ENCODE peak calls at places on chromosome 18, in seven cellular contexts. One of them, this sample, is unnamed.

GRCh38 chr18:74512321-74513053 is 16.3 kb downstream of the CNDP2 start:
- DNase-seq in NCI-H446: no peak
- DNase-seq in Calu3: no peak
- DNase-seq in NCI-H146: no peak
- DNase-seq in kidney glomerular epithelial cell: no peak
- DNase-seq in GM13977: no peak
- DNase-seq in activated CD4-positive, alpha-beta T cell treated with anti-CD3 and anti-CD28 coated beads, Interleukin-2, amount 50 U/mL, for 4 hours: no peak
- DNase-seq in this sample: no peak

GRCh38 chr18:49901862-49902340 is 88.6 kb upstream of the ACAA2 start:
- DNase-seq in NCI-H446: no peak
- DNase-seq in Calu3: no peak
- DNase-seq in NCI-H146: no peak
- DNase-seq in kidney glomerular epithelial cell: no peak
- DNase-seq in GM13977: no peak
- DNase-seq in activated CD4-positive, alpha-beta T cell treated with anti-CD3 and anti-CD28 coated beads, Interleukin-2, amount 50 U/mL, for 4 hours: no peak
- DNase-seq in this sample: no peak

GRCh38 chr18:3219621-3220335 is at the start of gene MYOM1:
- DNase-seq in NCI-H446: no peak
- DNase-seq in Calu3: no peak
- DNase-seq in NCI-H146: no peak
- DNase-seq in kidney glomerular epithelial cell: no peak
- DNase-seq in GM13977: no peak
- DNase-seq in activated CD4-positive, alpha-beta T cell treated with anti-CD3 and anti-CD28 coated beads, Interleukin-2, amount 50 U/mL, for 4 hours: no peak
- DNase-seq in this sample: no peak

GRCh38 chr18:26650310-26651285 is 102.2 kb upstream of the KCTD1 start:
- DNase-seq in NCI-H446: no peak
- DNase-seq in Calu3: no peak
- DNase-seq in NCI-H146: no peak
- DNase-seq in kidney glomerular epithelial cell: no peak
- DNase-seq in GM13977: no peak
- DNase-seq in activated CD4-positive, alpha-beta T cell treated with anti-CD3 and anti-CD28 coated beads, Interleukin-2, amount 50 U/mL, for 4 hours: no peak
- DNase-seq in this sample: no peak

GRCh38 chr18:45517181-45517741 is 98.0 kb upstream of the SLC14A2 start:
- DNase-seq in NCI-H446: no peak
- DNase-seq in Calu3: no peak
- DNase-seq in NCI-H146: no peak
- DNase-seq in kidney glomerular epithelial cell: no peak
- DNase-seq in GM13977: no peak
- DNase-seq in activated CD4-positive, alpha-beta T cell treated with anti-CD3 and anti-CD28 coated beads, Interleukin-2, amount 50 U/mL, for 4 hours: no peak
- DNase-seq in this sample: peak

GRCh38 chr18:79857082-79857661 is 59.4 kb downstream of the KCNG2 start:
- DNase-seq in NCI-H446: peak
- DNase-seq in Calu3: no peak
- DNase-seq in NCI-H146: peak
- DNase-seq in kidney glomerular epithelial cell: no peak
- DNase-seq in GM13977: no peak
- DNase-seq in activated CD4-positive, alpha-beta T cell treated with anti-CD3 and anti-CD28 coated beads, Interleukin-2, amount 50 U/mL, for 4 hours: no peak
- DNase-seq in this sample: peak

GRCh38 chr18:60090170-60090569 is 190.4 kb downstream of the PMAIP1 start:
- DNase-seq in NCI-H446: no peak
- DNase-seq in Calu3: no peak
- DNase-seq in NCI-H146: peak
- DNase-seq in kidney glomerular epithelial cell: peak
- DNase-seq in GM13977: no peak
- DNase-seq in activated CD4-positive, alpha-beta T cell treated with anti-CD3 and anti-CD28 coated beads, Interleukin-2, amount 50 U/mL, for 4 hours: no peak
- DNase-seq in this sample: no peak

GRCh38 chr18:8107426-8107825 is 501.8 kb upstream of the RAB12 start:
- DNase-seq in NCI-H446: no peak
- DNase-seq in Calu3: no peak
- DNase-seq in NCI-H146: no peak
- DNase-seq in kidney glomerular epithelial cell: peak
- DNase-seq in GM13977: no peak
- DNase-seq in activated CD4-positive, alpha-beta T cell treated with anti-CD3 and anti-CD28 coated beads, Interleukin-2, amount 50 U/mL, for 4 hours: no peak
- DNase-seq in this sample: no peak

GRCh38 chr18:7784171-7784570 is 217.1 kb downstream of the PTPRM start:
- DNase-seq in NCI-H446: no peak
- DNase-seq in Calu3: no peak
- DNase-seq in NCI-H146: peak
- DNase-seq in kidney glomerular epithelial cell: no peak
- DNase-seq in GM13977: no peak
- DNase-seq in activated CD4-positive, alpha-beta T cell treated with anti-CD3 and anti-CD28 coated beads, Interleukin-2, amount 50 U/mL, for 4 hours: no peak
- DNase-seq in this sample: no peak

GRCh38 chr18:23982154-23983071 is 32.1 kb upstream of the TTC39C start:
- DNase-seq in NCI-H446: no peak
- DNase-seq in Calu3: peak
- DNase-seq in NCI-H146: peak
- DNase-seq in kidney glomerular epithelial cell: no peak
- DNase-seq in GM13977: no peak
- DNase-seq in activated CD4-positive, alpha-beta T cell treated with anti-CD3 and anti-CD28 coated beads, Interleukin-2, amount 50 U/mL, for 4 hours: no peak
- DNase-seq in this sample: peak

GRCh38 chr18:40371673-40372072 is 1583.4 kb upstream of the PIK3C3 start:
- DNase-seq in NCI-H446: no peak
- DNase-seq in Calu3: no peak
- DNase-seq in NCI-H146: no peak
- DNase-seq in kidney glomerular epithelial cell: peak
- DNase-seq in GM13977: no peak
- DNase-seq in activated CD4-positive, alpha-beta T cell treated with anti-CD3 and anti-CD28 coated beads, Interleukin-2, amount 50 U/mL, for 4 hours: no peak
- DNase-seq in this sample: no peak

GRCh38 chr18:76369791-76370555 is 125.1 kb downstream of the ZNF516 start:
- DNase-seq in NCI-H446: no peak
- DNase-seq in Calu3: no peak
- DNase-seq in NCI-H146: no peak
- DNase-seq in kidney glomerular epithelial cell: no peak
- DNase-seq in GM13977: no peak
- DNase-seq in activated CD4-positive, alpha-beta T cell treated with anti-CD3 and anti-CD28 coated beads, Interleukin-2, amount 50 U/mL, for 4 hours: no peak
- DNase-seq in this sample: no peak

GRCh38 chr18:42078711-42079110 is 123.7 kb downstream of the PIK3C3 start:
- DNase-seq in NCI-H446: no peak
- DNase-seq in Calu3: no peak
- DNase-seq in NCI-H146: no peak
- DNase-seq in kidney glomerular epithelial cell: no peak
- DNase-seq in GM13977: no peak
- DNase-seq in activated CD4-positive, alpha-beta T cell treated with anti-CD3 and anti-CD28 coated beads, Interleukin-2, amount 50 U/mL, for 4 hours: no peak
- DNase-seq in this sample: no peak

GRCh38 chr18:2653467-2653866 is 2.1 kb upstream of the SMCHD1 start:
- DNase-seq in NCI-H446: no peak
- DNase-seq in Calu3: no peak
- DNase-seq in NCI-H146: peak
- DNase-seq in kidney glomerular epithelial cell: no peak
- DNase-seq in GM13977: no peak
- DNase-seq in activated CD4-positive, alpha-beta T cell treated with anti-CD3 and anti-CD28 coated beads, Interleukin-2, amount 50 U/mL, for 4 hours: no peak
- DNase-seq in this sample: no peak

GRCh38 chr18:5628512-5629255 is 84.9 kb upstream of the EPB41L3 start:
- DNase-seq in NCI-H446: no peak
- DNase-seq in Calu3: no peak
- DNase-seq in NCI-H146: no peak
- DNase-seq in kidney glomerular epithelial cell: peak
- DNase-seq in GM13977: peak
- DNase-seq in activated CD4-positive, alpha-beta T cell treated with anti-CD3 and anti-CD28 coated beads, Interleukin-2, amount 50 U/mL, for 4 hours: no peak
- DNase-seq in this sample: peak

GRCh38 chr18:904135-905090 is at the start of gene ADCYAP1:
- DNase-seq in NCI-H446: peak
- DNase-seq in Calu3: no peak
- DNase-seq in NCI-H146: peak
- DNase-seq in kidney glomerular epithelial cell: no peak
- DNase-seq in GM13977: peak
- DNase-seq in activated CD4-positive, alpha-beta T cell treated with anti-CD3 and anti-CD28 coated beads, Interleukin-2, amount 50 U/mL, for 4 hours: no peak
- DNase-seq in this sample: no peak

GRCh38 chr18:22363867-22364463 is 53.8 kb downstream of the CTAGE1 start:
- DNase-seq in NCI-H446: no peak
- DNase-seq in Calu3: no peak
- DNase-seq in NCI-H146: peak
- DNase-seq in kidney glomerular epithelial cell: no peak
- DNase-seq in GM13977: no peak
- DNase-seq in activated CD4-positive, alpha-beta T cell treated with anti-CD3 and anti-CD28 coated beads, Interleukin-2, amount 50 U/mL, for 4 hours: no peak
- DNase-seq in this sample: no peak

GRCh38 chr18:13381907-13382682 is 163.5 kb downstream of the LDLRAD4 start:
- DNase-seq in NCI-H446: no peak
- DNase-seq in Calu3: peak
- DNase-seq in NCI-H146: no peak
- DNase-seq in kidney glomerular epithelial cell: peak
- DNase-seq in GM13977: peak
- DNase-seq in activated CD4-positive, alpha-beta T cell treated with anti-CD3 and anti-CD28 coated beads, Interleukin-2, amount 50 U/mL, for 4 hours: no peak
- DNase-seq in this sample: peak

GRCh38 chr18:68662779-68663178 is 52.1 kb downstream of the TMX3 start:
- DNase-seq in NCI-H446: no peak
- DNase-seq in Calu3: no peak
- DNase-seq in NCI-H146: no peak
- DNase-seq in kidney glomerular epithelial cell: no peak
- DNase-seq in GM13977: no peak
- DNase-seq in activated CD4-positive, alpha-beta T cell treated with anti-CD3 and anti-CD28 coated beads, Interleukin-2, amount 50 U/mL, for 4 hours: no peak
- DNase-seq in this sample: no peak